ENCODE peak calls at places on chromosomes 6 and 20, in five cellular contexts. A is stomach, G is MM.1S, O is adrenal gland, K is psoas muscle. Q is an unnamed sample.

GRCh38 chr20:47468290-47469050 is 33.2 kb upstream of the NCOA3 start:
- DNase-seq in O (no peak), K (no peak), A (peak; percentile 67), G (peak; percentile 79), Q (no peak)

GRCh38 chr6:14452567-14453527 is 335.3 kb downstream of the CD83 start:
- DNase-seq in O (no peak), G (no peak), A (no peak), K (no peak), Q (no peak)

GRCh38 chr6:125612400-125612846 is 137.0 kb upstream of the HEY2 start:
- DNase-seq in A (no peak), G (no peak), O (no peak), K (no peak), Q (no peak)

GRCh38 chr6:29887819-29888581 is 54.3 kb upstream of the HLA-A start:
- DNase-seq in G (no peak), K (peak; percentile 80), A (peak; percentile 92), O (peak; percentile 69), Q (peak; percentile 75)

GRCh38 chr20:41540459-41540858 is 77.7 kb downstream of the CHD6 start:
- DNase-seq in K (no peak), A (no peak), G (no peak), O (no peak), Q (no peak)

GRCh38 chr6:112563368-112563767 is 216.2 kb downstream of the RFPL4B start:
- DNase-seq in A (no peak), K (no peak), G (no peak), O (no peak), Q (no peak)

GRCh38 chr6:161903584-161904232 is 629.8 kb upstream of the AGPAT4 start:
- DNase-seq in G (no peak), A (no peak), O (no peak), K (no peak), Q (no peak)

GRCh38 chr6:16406966-16407365 is 168.6 kb downstream of the GMPR start:
- DNase-seq in K (no peak), A (no peak), G (no peak), O (no peak), Q (no peak)

GRCh38 chr6:69936674-69937363 is 70.5 kb downstream of the COL19A1 start:
- DNase-seq in A (no peak), K (no peak), O (no peak), G (no peak), Q (no peak)

GRCh38 chr6:11705069-11705468 is 73.5 kb downstream of the ADTRP start:
- DNase-seq in A (no peak), G (no peak), K (no peak), O (no peak), Q (no peak)

GRCh38 chr20:610130-611046 is at the start of gene TCF15:
- DNase-seq in K (peak; percentile 73), G (no peak), O (peak; percentile 21), A (no peak), Q (no peak)

GRCh38 chr6:1395941-1396908 is 6.8 kb downstream of the FOXF2 start:
- DNase-seq in K (no peak), G (no peak), A (peak; percentile 22), O (no peak), Q (no peak)

DNA sequence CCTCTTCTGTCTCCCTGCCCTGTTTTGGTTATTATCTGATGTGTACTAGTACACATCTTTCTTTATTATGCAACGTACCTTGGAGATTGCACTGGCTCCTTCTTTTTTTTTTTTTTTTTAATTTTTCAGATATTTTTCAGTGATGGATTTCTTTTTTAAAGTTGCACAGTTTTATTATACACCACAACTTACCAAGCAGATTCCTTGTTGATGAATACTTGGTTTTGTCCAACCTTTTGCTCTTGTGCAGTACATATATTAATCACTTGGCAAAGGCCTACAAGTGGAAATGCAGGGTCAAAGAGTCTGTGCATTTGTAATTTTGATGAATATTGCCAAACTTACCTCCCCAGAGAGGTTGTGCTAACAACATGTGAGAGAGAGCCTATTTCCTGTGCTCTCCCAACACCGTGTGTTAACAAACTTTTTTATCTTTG is 50.1 kb upstream of the RNF24 start:
- DNase-seq in K (no peak), A (no peak), G (no peak), O (no peak), Q (peak; percentile 3)
- H3K27ac ChIP-seq in K (no peak overlapping the region), A (peak overlapping the region; percentile 79), G (no peak overlapping the region), O (no peak overlapping the region), Q (peak overlapping the region; percentile 98)

GRCh38 chr20:7714549-7714948 is 225.7 kb downstream of the HAO1 start:
- DNase-seq in A (no peak), K (no peak), O (no peak), G (no peak), Q (no peak)
- TF ChIP-seq CTCF in A (no peak), K (no peak), O (no peak), G (no peak), Q (no peak)

GRCh38 chr20:62581308-62581707 is 61.0 kb upstream of the SLCO4A1 start:
- DNase-seq in O (no peak), G (no peak), K (no peak), A (no peak), Q (no peak)
- H3K4me1 ChIP-seq in O (no peaks in the 10 kb centered on the region), G (no peaks in the 10 kb centered on the region), K (no peaks in the 10 kb centered on the region), A (peaks cover 21% of the 10 kb centered on the region), Q (no peaks in the 10 kb centered on the region)

GRCh38 chr6:158358450-158359077 is 46.3 kb downstream of the TULP4 start:
- DNase-seq in O (no peak), A (peak; percentile 50), G (no peak), K (no peak), Q (no peak)
- H3K27ac ChIP-seq in O (no peak overlapping the region), A (no peak overlapping the region), G (no peak overlapping the region), K (peak overlapping the region; percentile 47), Q (no peak overlapping the region)

GRCh38 chr20:35000311-35000921 is 44.7 kb downstream of the MYH7B start:
- DNase-seq in A (no peak), O (no peak), G (no peak), K (no peak), Q (no peak)

GRCh38 chr20:35003211-35004031 is 47.8 kb downstream of the MYH7B start:
- DNase-seq in K (peak; percentile 44), O (no peak), G (no peak), A (no peak), Q (peak; percentile 80)

GRCh38 chr20:35000922-35001595 is 45.4 kb downstream of the MYH7B start:
- DNase-seq in K (peak; percentile 43), O (no peak), G (no peak), A (no peak), Q (peak; percentile 83)

GRCh38 chr20:35002426-35003210 is 47.0 kb downstream of the MYH7B start:
- DNase-seq in A (no peak), O (no peak), K (no peak), G (no peak), Q (peak; percentile 79)

DNA sequence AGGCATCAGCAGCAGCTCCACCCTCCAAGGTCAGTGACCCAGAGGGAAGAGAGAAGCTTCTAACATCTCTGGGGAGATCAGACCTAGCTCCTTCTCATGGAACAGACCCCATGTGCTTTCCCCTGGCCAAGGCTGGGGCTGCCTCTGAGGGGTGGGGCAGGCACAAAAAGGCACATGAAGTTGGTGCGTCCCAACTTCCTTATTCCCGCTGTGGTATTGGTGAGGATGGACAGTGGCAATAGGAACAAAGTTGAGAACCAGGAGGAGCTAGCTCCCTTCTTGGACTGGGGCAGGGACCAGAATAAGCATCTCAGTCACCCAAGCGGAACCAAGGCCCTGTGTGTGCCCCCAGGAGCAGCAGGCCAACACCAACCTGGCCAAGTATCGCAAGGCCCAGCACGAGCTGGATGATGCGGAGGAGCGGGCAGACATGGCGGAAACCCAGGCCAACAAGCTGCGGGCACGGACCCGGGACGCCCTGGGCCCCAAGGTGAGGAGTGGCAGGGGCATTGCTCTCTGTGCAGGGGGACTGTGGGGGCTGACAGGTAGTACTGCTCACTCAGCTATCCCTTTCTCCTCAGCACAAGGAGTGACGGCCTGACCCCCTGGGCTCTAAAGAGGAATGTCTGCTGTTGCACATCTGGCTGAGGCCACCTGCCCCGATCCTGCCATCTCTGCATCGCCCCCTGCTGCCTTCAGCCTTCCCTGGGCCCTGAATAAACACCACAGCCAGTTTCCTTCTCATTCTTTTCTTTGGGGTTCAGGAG is 46.1 kb downstream of the MYH7B start:
- DNase-seq in G (no peak), A (no peak), O (no peak), K (peak; percentile 49), Q (peak; percentile 86)
- TF ChIP-seq CTCF in G (peak; percentile 21), A (no peak), O (no peak), K (peak; percentile 5), Q (peak; percentile 48)

DNA sequence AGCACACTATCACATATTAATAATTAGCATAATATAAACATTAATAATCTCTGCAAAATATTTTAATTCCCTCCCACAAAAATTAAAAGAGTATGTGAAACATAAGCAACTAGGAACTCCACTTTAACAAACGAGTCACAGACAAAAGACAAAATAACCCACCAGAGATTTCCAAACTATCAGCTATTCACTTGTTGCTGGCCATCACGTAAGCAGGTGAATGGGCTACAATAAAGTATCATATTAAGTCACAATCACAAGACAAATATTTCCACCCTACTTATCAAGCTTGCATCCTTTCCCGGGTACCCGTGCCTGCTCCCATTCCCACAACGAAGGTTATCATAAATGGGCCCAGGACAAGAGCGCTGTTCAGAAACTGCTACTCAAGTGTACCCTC is 2.5 kb downstream of the HDAC2 start:
- DNase-seq in G (no peak), O (no peak), A (no peak), K (no peak), Q (no peak)
- H3K4me1 ChIP-seq in G (peaks cover 15% of the 10 kb centered on the region), O (peaks cover 46% of the 10 kb centered on the region), A (peaks cover 16% of the 10 kb centered on the region), K (peaks cover 38% of the 10 kb centered on the region), Q (peaks cover 3% of the 10 kb centered on the region)

GRCh38 chr6:37174515-37175331 is 4.8 kb downstream of the PIM1 start:
- DNase-seq in G (no peak), K (no peak), O (no peak), A (no peak), Q (no peak)
- H3K27ac ChIP-seq in G (peak overlapping the region; percentile 55), K (peak overlapping the region; percentile 56), O (no peak overlapping the region), A (peak overlapping the region; percentile 94), Q (no peak overlapping the region)

DNA sequence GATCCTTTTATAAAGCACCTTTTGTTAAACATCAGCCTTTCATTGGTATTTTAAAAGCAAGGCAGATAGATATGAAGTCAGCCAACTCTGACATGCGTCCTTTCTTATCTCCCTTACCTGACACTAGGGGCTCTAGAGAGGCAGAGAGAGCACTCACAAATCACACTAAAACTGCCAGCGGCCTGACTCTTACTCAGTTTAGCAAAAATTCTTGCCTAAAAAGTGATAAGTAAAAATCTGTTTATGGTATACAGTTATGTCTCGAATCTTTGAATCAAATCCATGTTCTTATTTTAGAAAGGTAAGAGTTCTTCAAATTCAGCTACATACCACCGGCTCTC is 10.4 kb upstream of the TDRD6 start:
- DNase-seq in O (no peak), A (no peak), K (no peak), G (no peak), Q (no peak)
- TF ChIP-seq CTCF in O (no peak), A (no peak), K (no peak), G (peak; percentile 21), Q (peak; percentile 45)

Q was measured in RWPE2.